ENCODE peak calls at places on chromosomes 6 and 20, in nine cellular contexts. I, J, T, U, B, K, F, Q and Y are unnamed samples. For H3K4me1, the result is how much of the 10 kb centered on the place peaks cover.

GRCh38 chr20:7772376-7772775 is 167.9 kb downstream of the HAO1 start:
- DNase-seq in I (no peak), F (peak), T (no peak), B (no peak), J (no peak), U (no peak), Q (peak), K (peak), Y (no peak)

GRCh38 chr20:645318-646106 is 7.5 kb downstream of the SRXN1 start:
- DNase-seq in Q (peak), K (peak), I (peak), U (peak), J (peak), F (peak), B (peak), T (peak), Y (peak)

GRCh38 chr20:49676581-49677291 is 36.9 kb downstream of the B4GALT5 start:
- DNase-seq in K (peak), Q (peak), J (no peak), U (no peak), F (peak), B (no peak), T (peak), I (no peak), Y (no peak)

GRCh38 chr6:137927777-137928218 is 60.7 kb downstream of the TNFAIP3 start:
- DNase-seq in T (peak), I (no peak), F (no peak), U (no peak), K (no peak), B (peak), J (no peak), Q (peak), Y (peak)

GRCh38 chr20:37534401-37535157 is 6.9 kb upstream of the BLCAP start:
- DNase-seq in U (peak), I (no peak), B (peak), K (no peak), Q (peak), J (peak), F (peak), T (no peak), Y (peak)

GRCh38 chr6:71488186-71488585 is 199.6 kb downstream of the OGFRL1 start:
- DNase-seq in Q (no peak), I (no peak), K (no peak), J (no peak), F (no peak), U (no peak), T (no peak), B (no peak), Y (no peak)

GRCh38 chr6:34391023-34391485 is 1.4 kb downstream of the NUDT3 start:
- DNase-seq in J (peak), T (no peak), Q (peak), B (peak), F (peak), K (peak), U (no peak), I (no peak), Y (peak)

GRCh38 chr20:37220796-37221195 is 40.8 kb downstream of the GHRH start:
- DNase-seq in Q (peak), F (no peak), T (no peak), J (no peak), I (no peak), U (no peak), K (no peak), B (no peak), Y (no peak)

GRCh38 chr6:51959744-51960383 is 127.5 kb downstream of the PKHD1 start:
- DNase-seq in I (peak), U (peak), K (peak), F (peak), B (peak), Q (peak), T (no peak), J (peak), Y (no peak)

GRCh38 chr20:25012616-25013189 is 20.2 kb upstream of the APMAP start:
- DNase-seq in U (no peak), F (no peak), J (no peak), Q (no peak), B (no peak), T (no peak), K (no peak), I (no peak), Y (peak)

GRCh38 chr6:14040042-14040441 is 77.5 kb upstream of the CD83 start:
- DNase-seq in I (no peak), U (no peak), Q (no peak), J (no peak), B (peak), F (no peak), T (no peak), K (no peak), Y (no peak)

GRCh38 chr6:74050921-74051320 is 354.9 kb downstream of the CD109 start:
- DNase-seq in J (no peak), K (no peak), F (no peak), T (no peak), U (peak), Q (no peak), I (no peak), B (no peak), Y (no peak)

GRCh38 chr6:63193324-63193723 is 17.9 kb upstream of the FKBP1C start:
- DNase-seq in B (no peak), U (no peak), J (no peak), F (no peak), T (no peak), I (no peak), K (no peak), Q (no peak), Y (no peak)

GRCh38 chr6:72524011-72524645 is 97.7 kb upstream of the KCNQ5 start:
- DNase-seq in U (no peak), K (no peak), T (no peak), Q (no peak), B (no peak), I (no peak), F (no peak), J (no peak), Y (no peak)

GRCh38 chr6:128763599-128764300 is 119.2 kb upstream of the LAMA2 start:
- DNase-seq in K (no peak), B (no peak), J (no peak), T (no peak), I (no peak), F (no peak), U (no peak), Q (no peak), Y (no peak)

GRCh38 chr6:82955841-82956240 is 109.8 kb downstream of the UBE3D start:
- DNase-seq in U (no peak), J (no peak), F (no peak), I (no peak), B (no peak), Q (no peak), T (no peak), K (no peak), Y (no peak)

GRCh38 chr6:467671-468082 is 76.1 kb downstream of the IRF4 start:
- DNase-seq in T (no peak), F (no peak), I (no peak), K (no peak), Q (no peak), J (no peak), B (no peak), U (no peak), Y (peak)

GRCh38 chr6:43185391-43185790 is 3.4 kb downstream of the CUL9 start:
- DNase-seq in F (no peak), J (no peak), K (no peak), Q (no peak), U (no peak), I (no peak), B (no peak), T (no peak), Y (no peak)

GRCh38 chr20:10216146-10216741 is 2.4 kb upstream of the SNAP25 start:
- DNase-seq in F (no peak), I (no peak), T (no peak), K (no peak), B (no peak), J (no peak), U (no peak), Q (peak), Y (no peak)

DNA sequence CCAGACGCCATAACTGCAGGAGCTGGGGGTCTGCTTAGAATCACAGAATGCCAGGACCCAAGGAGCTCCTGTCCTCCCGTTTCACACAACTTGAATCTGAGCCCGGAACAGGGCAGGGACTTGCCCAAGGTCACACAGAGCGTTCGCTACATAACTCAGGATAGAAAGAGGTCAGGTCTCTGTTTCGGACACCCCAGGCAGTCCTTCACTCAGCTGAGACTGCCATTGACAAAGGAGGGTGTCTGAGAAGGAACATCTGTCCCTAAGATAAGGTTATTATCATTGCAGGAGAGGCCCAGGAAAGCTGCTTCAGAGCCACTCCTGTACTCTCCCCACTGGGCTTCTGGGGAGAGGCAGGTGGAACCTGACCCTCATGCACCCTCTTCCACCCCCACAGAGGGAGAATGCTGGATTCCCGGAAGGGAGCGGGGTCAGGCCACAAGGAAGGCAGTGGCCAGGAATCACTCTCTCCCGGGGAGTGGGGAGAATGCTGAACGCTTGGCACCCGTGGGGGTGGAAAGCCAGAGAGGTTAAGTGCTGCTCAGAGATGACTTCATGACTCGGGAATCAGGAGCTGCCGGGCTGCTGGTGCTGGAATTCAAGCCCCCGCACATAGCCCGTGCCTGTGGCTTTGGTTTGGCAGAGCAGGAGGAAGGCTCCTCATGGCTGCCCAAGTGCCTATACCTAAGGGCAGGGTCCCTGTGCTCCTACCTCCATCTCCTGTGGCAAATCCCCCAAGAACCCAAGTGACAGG is 10.7 kb downstream of the SDC4 start:
- DNase-seq in U (no peak), T (no peak), B (no peak), J (peak), Q (peak), K (peak), F (peak), I (peak), Y (no peak)
- H3K4me1 ChIP-seq in U (under half), T (under half), B (under half), J (half or more), Q (under half), K (half or more), F (half or more), I (half or more), Y (under half)

GRCh38 chr6:27144740-27145079 is 102.8 kb upstream of the PRSS16 start:
- DNase-seq in Q (no peak), I (no peak), U (no peak), F (no peak), T (no peak), K (no peak), B (peak), J (no peak), Y (no peak)
- H3K27ac ChIP-seq in Q (peak), I (no peak), U (no peak), F (peak), T (peak), K (no peak), B (peak), J (no peak), Y (peak)

GRCh38 chr6:10401632-10402223 is 13.1 kb downstream of the TFAP2A start:
- DNase-seq in U (no peak), B (no peak), F (no peak), Q (no peak), J (no peak), K (no peak), T (no peak), I (no peak), Y (no peak)
- H3K4me1 ChIP-seq in U (under half), B (under half), F (under half), Q (under half), J (under half), K (under half), T (under half), I (under half), Y (under half)

GRCh38 chr6:2503816-2504494 is 246.8 kb downstream of the MYLK4 start:
- DNase-seq in I (no peak), F (peak), J (no peak), B (no peak), Q (peak), K (no peak), U (no peak), T (no peak), Y (no peak)
- H3K27ac ChIP-seq in I (no peak), F (peak), J (no peak), B (no peak), Q (no peak), K (no peak), U (no peak), T (no peak), Y (no peak)

GRCh38 chr6:5999688-6000608 is 6.8 kb downstream of the NRN1 start:
- DNase-seq in T (no peak), J (peak), B (no peak), U (peak), F (no peak), K (no peak), I (no peak), Q (no peak), Y (peak)

GRCh38 chr6:6003334-6004146 is 3.2 kb downstream of the NRN1 start:
- DNase-seq in Q (no peak), T (no peak), U (peak), K (no peak), F (no peak), J (peak), I (no peak), B (no peak), Y (peak)

GRCh38 chr6:6002005-6002808 is 4.5 kb downstream of the NRN1 start:
- DNase-seq in J (no peak), I (no peak), B (no peak), K (no peak), U (peak), Q (no peak), T (no peak), F (no peak), Y (no peak)

GRCh38 chr6:6002809-6003333 is 3.9 kb downstream of the NRN1 start:
- DNase-seq in U (no peak), K (no peak), Q (no peak), J (no peak), F (no peak), B (no peak), I (no peak), T (no peak), Y (no peak)

DNA sequence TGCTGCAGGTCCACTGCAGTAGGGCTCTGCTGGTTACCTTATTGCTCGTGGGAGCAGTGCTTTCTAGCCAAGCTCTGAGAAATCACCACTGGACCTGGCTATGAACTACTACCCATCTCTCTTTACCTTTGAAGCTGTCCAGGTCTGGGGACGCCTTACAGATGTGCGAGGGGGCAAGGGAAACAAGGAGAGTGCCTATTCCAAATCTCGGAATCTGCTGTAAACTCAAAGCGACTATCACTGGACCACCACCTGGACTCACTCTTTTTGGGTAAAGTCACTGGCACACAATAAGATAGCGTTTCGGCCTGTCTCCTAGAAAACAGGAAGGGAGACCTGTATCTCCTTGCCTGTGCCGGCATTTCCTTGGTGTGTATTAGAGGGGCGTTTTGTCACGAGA is 5.3 kb downstream of the NRN1 start:
- DNase-seq in J (no peak), U (no peak), K (no peak), T (no peak), F (no peak), Q (no peak), I (no peak), B (no peak), Y (no peak)
- H3K4me1 ChIP-seq in J (half or more), U (under half), K (under half), T (half or more), F (under half), Q (under half), I (under half), B (under half), Y (half or more)

DNA sequence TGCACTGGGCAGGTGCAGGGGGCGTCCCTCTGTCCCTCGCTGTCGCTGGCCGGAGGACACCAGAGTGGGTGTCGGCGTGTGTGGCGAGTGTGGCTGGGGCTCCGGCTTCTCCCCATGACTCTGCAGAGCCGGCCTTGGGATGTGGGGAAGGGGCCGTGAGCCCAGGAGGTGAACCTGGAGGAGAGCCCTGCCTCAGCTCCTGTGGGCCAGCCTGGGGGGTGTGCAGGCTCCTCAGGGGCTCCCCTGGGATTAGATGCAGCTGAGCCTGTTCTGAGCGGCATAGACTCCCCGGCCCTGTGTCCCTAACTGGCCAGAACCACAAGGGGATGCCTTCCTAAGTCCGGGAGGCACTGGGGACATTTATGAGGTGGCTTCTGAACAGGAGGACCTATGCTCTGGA is 73.2 kb upstream of the GATA5 start:
- DNase-seq in Q (no peak), K (no peak), J (no peak), F (no peak), T (no peak), I (no peak), U (no peak), B (no peak), Y (no peak)
- H3K27ac ChIP-seq in Q (peak), K (peak), J (peak), F (no peak), T (no peak), I (no peak), U (no peak), B (no peak), Y (no peak)

GRCh38 chr6:54877713-54878317 is 31.2 kb downstream of the FAM83B start:
- DNase-seq in Q (no peak), B (no peak), J (no peak), U (no peak), I (no peak), K (no peak), F (no peak), T (no peak), Y (no peak)

GRCh38 chr6:54875539-54875938 is 29.0 kb downstream of the FAM83B start:
- DNase-seq in F (no peak), B (no peak), K (no peak), T (no peak), J (no peak), U (no peak), Q (no peak), I (no peak), Y (no peak)

GRCh38 chr6:54878705-54879104 is 32.1 kb downstream of the FAM83B start:
- DNase-seq in Q (no peak), F (peak), K (no peak), J (no peak), U (no peak), I (no peak), B (no peak), T (no peak), Y (no peak)

GRCh38 chr6:54876365-54876764 is 29.8 kb downstream of the FAM83B start:
- DNase-seq in F (no peak), U (no peak), B (no peak), J (no peak), T (no peak), Q (no peak), I (no peak), K (peak), Y (no peak)

DNA sequence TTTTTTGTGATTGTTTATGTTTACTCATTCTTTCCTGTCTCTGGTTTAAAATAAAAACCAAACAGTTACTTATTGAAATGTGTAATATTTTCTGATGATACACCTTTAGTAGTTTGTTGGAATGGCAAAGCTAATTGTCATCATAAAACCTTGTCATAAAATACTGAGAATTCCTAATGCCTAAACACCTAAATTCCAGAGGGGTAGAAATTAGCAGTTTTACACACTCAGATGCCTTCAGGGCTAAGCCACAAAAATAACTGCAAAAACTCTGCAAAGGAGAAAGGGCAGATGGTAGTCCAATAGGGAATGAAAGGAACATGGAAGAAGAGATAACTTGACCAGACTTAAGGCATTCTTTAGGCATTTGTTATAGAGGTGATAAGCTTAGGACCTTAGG is 30.3 kb downstream of the FAM83B start:
- DNase-seq in F (no peak), J (no peak), U (no peak), I (no peak), K (no peak), T (no peak), B (no peak), Q (no peak), Y (no peak)
- H3K4me1 ChIP-seq in F (under half), J (under half), U (under half), I (under half), K (under half), T (under half), B (under half), Q (under half), Y (under half)